ENCODE peak calls at places on chromosomes 1 and 21, in four cellular contexts. One of them, this sample, is unnamed.

GRCh38 chr1:28412731-28413130 is 43.2 kb downstream of the PHACTR4 start:
- DNase-seq in uterus: no peak
- DNase-seq in AG04450: no peak
- DNase-seq in left ventricle myocardium inferior: no peak
- DNase-seq in this sample: no peak

GRCh38 chr1:56894014-56894413 is 39.4 kb downstream of the C8A start:
- DNase-seq in uterus: no peak
- DNase-seq in left ventricle myocardium inferior: no peak
- DNase-seq in AG04450: no peak
- DNase-seq in this sample: no peak

GRCh38 chr1:80258659-80259058 is 1252.1 kb upstream of the ADGRL4 start:
- DNase-seq in left ventricle myocardium inferior: no peak
- DNase-seq in uterus: no peak
- DNase-seq in AG04450: no peak
- DNase-seq in this sample: no peak

GRCh38 chr21:45834026-45834715 is 147.4 kb upstream of the COL6A1 start:
- DNase-seq in left ventricle myocardium inferior: no peak
- DNase-seq in AG04450: no peak
- DNase-seq in uterus: no peak
- DNase-seq in this sample: no peak

GRCh38 chr21:41957991-41958766 is 4.4 kb upstream of the C2CD2 start:
- DNase-seq in left ventricle myocardium inferior: peak; percentile 75
- DNase-seq in AG04450: peak; percentile 91
- DNase-seq in uterus: peak; percentile 82
- DNase-seq in this sample: peak; percentile 90

GRCh38 chr1:185317886-185318310 is 855 bp upstream of the IVNS1ABP start:
- DNase-seq in uterus: peak; percentile 20
- DNase-seq in left ventricle myocardium inferior: no peak
- DNase-seq in AG04450: no peak
- DNase-seq in this sample: peak; percentile 72

GRCh38 chr1:240712014-240712731 is 100.2 kb upstream of the GREM2 start:
- DNase-seq in left ventricle myocardium inferior: no peak
- DNase-seq in uterus: no peak
- DNase-seq in AG04450: peak; percentile 43
- DNase-seq in this sample: no peak

GRCh38 chr1:151680812-151681211 is 35.8 kb downstream of the CELF3 start:
- DNase-seq in left ventricle myocardium inferior: no peak
- DNase-seq in AG04450: peak; percentile 66
- DNase-seq in uterus: no peak
- DNase-seq in this sample: no peak

GRCh38 chr1:115748396-115749130 is 20.0 kb downstream of the CASQ2 start:
- DNase-seq in AG04450: no peak
- DNase-seq in uterus: no peak
- DNase-seq in left ventricle myocardium inferior: no peak
- DNase-seq in this sample: no peak

GRCh38 chr1:208088319-208088718 is 155.9 kb downstream of the PLXNA2 start:
- DNase-seq in left ventricle myocardium inferior: no peak
- DNase-seq in uterus: no peak
- DNase-seq in AG04450: no peak
- DNase-seq in this sample: no peak

GRCh38 chr1:208089151-208089550 is 155.0 kb downstream of the PLXNA2 start:
- DNase-seq in uterus: no peak
- DNase-seq in left ventricle myocardium inferior: no peak
- DNase-seq in AG04450: no peak
- DNase-seq in this sample: no peak

GRCh38 chr1:208090776-208091291 is 153.3 kb downstream of the PLXNA2 start:
- DNase-seq in left ventricle myocardium inferior: no peak
- DNase-seq in uterus: no peak
- DNase-seq in AG04450: no peak
- DNase-seq in this sample: no peak

GRCh38 chr1:208093046-208093445 is 151.1 kb downstream of the PLXNA2 start:
- DNase-seq in left ventricle myocardium inferior: no peak
- DNase-seq in uterus: no peak
- DNase-seq in AG04450: no peak
- DNase-seq in this sample: no peak

DNA sequence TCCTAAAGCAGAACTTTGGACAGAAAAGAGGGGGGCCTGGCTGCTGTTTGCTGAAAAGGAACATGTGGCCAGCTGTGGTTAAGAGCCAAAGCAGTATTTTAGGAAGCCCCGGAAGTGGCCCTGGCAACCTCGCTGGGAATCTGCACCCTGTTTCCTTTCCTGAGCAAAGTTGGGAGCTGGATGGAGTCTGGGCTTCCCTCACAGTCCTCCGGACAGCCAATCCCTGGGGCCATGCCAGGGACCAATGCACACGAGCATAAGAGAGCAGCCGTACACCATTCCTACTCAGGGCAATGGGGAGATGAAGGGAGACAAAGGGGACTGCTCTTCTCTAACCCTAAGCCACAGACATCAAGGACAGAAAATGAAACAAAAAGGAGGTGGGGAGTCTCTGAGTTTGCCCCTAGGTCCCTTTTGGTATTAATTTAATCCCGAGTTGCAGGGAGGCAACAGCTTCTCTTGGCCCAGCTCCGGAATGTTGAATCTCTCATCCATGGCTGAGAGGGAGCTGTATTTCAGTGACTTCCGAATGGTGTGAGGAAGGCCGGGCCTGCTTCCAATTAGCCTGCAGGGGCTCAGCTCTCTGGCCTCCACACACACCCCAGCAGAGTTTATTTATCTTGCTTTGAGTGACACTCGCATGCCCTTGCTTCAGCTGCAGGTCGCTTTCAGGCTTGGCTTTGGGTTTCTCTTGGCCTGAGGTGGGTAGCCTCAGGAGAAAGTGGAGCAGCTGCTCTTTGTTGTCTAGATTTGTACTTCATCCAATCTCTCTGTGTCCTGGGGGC is 154.0 kb downstream of the PLXNA2 start:
- DNase-seq in left ventricle myocardium inferior: peak; percentile 53
- DNase-seq in AG04450: no peak
- DNase-seq in uterus: peak; percentile 53
- DNase-seq in this sample: no peak
- H3K27ac ChIP-seq in left ventricle myocardium inferior: peak overlapping the region; percentile 68
- H3K27ac ChIP-seq in AG04450: no peak overlapping the region
- H3K27ac ChIP-seq in uterus: peak overlapping the region; percentile 25
- H3K27ac ChIP-seq in this sample: peak overlapping the region; percentile 40

GRCh38 chr1:167645625-167646410 is 15.8 kb downstream of the RCSD1 start:
- DNase-seq in AG04450: no peak
- DNase-seq in left ventricle myocardium inferior: no peak
- DNase-seq in uterus: no peak
- DNase-seq in this sample: no peak

GRCh38 chr1:167648978-167649752 is 19.1 kb downstream of the RCSD1 start:
- DNase-seq in AG04450: no peak
- DNase-seq in uterus: no peak
- DNase-seq in left ventricle myocardium inferior: no peak
- DNase-seq in this sample: no peak

GRCh38 chr1:167651161-167651693 is 21.2 kb downstream of the RCSD1 start:
- DNase-seq in uterus: no peak
- DNase-seq in AG04450: no peak
- DNase-seq in left ventricle myocardium inferior: no peak
- DNase-seq in this sample: no peak

GRCh38 chr1:167650266-167651160 is 20.5 kb downstream of the RCSD1 start:
- DNase-seq in left ventricle myocardium inferior: no peak
- DNase-seq in AG04450: no peak
- DNase-seq in uterus: no peak
- DNase-seq in this sample: no peak

GRCh38 chr1:167648252-167648849 is 18.3 kb downstream of the RCSD1 start:
- DNase-seq in uterus: no peak
- DNase-seq in left ventricle myocardium inferior: no peak
- DNase-seq in AG04450: no peak
- DNase-seq in this sample: no peak
- H3K27ac ChIP-seq in uterus: no peak overlapping the region
- H3K27ac ChIP-seq in left ventricle myocardium inferior: peak overlapping the region; percentile 83
- H3K27ac ChIP-seq in AG04450: no peak overlapping the region
- H3K27ac ChIP-seq in this sample: no peak overlapping the region

DNA sequence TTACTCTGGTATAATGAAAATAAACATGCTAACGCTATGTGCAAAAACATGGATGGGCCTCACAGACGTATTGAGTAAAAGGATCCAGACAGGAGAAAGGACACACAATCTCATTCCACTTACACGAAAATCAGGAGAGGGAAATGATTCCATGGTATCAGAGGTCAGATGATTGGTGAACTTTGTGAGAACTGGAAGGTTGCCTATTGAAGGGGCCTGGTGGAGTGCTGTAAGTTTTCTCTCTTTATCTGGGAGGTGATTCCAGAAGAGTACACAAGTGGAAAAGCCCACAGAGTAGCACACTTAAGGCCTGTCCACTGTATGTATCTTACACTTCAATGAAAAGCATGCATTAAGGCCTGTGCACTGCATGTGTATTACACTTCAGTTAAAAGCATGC is 9.6 kb downstream of the GSTM2 start:
- DNase-seq in AG04450: no peak
- DNase-seq in uterus: no peak
- DNase-seq in left ventricle myocardium inferior: no peak
- DNase-seq in this sample: no peak
- H3K27ac ChIP-seq in AG04450: no peak overlapping the region
- H3K27ac ChIP-seq in uterus: no peak overlapping the region
- H3K27ac ChIP-seq in left ventricle myocardium inferior: no peak overlapping the region
- H3K27ac ChIP-seq in this sample: no peak overlapping the region

GRCh38 chr1:197801111-197801482 is 25.8 kb upstream of the DENND1B start:
- DNase-seq in uterus: no peak
- DNase-seq in AG04450: no peak
- DNase-seq in left ventricle myocardium inferior: no peak
- DNase-seq in this sample: no peak
- H3K27ac ChIP-seq in uterus: no peak overlapping the region
- H3K27ac ChIP-seq in AG04450: no peak overlapping the region
- H3K27ac ChIP-seq in left ventricle myocardium inferior: no peak overlapping the region
- H3K27ac ChIP-seq in this sample: no peak overlapping the region

GRCh38 chr1:232477728-232478127 is 152.2 kb downstream of the SIPA1L2 start:
- DNase-seq in uterus: no peak
- DNase-seq in AG04450: peak; percentile 79
- DNase-seq in left ventricle myocardium inferior: no peak
- DNase-seq in this sample: no peak
- H3K27ac ChIP-seq in uterus: no peak overlapping the region
- H3K27ac ChIP-seq in AG04450: peak overlapping the region; percentile 33
- H3K27ac ChIP-seq in left ventricle myocardium inferior: peak overlapping the region; percentile 13
- H3K27ac ChIP-seq in this sample: peak overlapping the region; percentile 8

GRCh38 chr1:156709031-156709430 is 3.6 kb upstream of the CRABP2 start:
- DNase-seq in uterus: no peak
- DNase-seq in left ventricle myocardium inferior: no peak
- DNase-seq in AG04450: no peak
- DNase-seq in this sample: no peak
- H3K27ac ChIP-seq in uterus: peak overlapping the region; percentile 92
- H3K27ac ChIP-seq in left ventricle myocardium inferior: peak overlapping the region; percentile 52
- H3K27ac ChIP-seq in AG04450: peak overlapping the region; percentile 39
- H3K27ac ChIP-seq in this sample: peak overlapping the region; percentile 89

DNA sequence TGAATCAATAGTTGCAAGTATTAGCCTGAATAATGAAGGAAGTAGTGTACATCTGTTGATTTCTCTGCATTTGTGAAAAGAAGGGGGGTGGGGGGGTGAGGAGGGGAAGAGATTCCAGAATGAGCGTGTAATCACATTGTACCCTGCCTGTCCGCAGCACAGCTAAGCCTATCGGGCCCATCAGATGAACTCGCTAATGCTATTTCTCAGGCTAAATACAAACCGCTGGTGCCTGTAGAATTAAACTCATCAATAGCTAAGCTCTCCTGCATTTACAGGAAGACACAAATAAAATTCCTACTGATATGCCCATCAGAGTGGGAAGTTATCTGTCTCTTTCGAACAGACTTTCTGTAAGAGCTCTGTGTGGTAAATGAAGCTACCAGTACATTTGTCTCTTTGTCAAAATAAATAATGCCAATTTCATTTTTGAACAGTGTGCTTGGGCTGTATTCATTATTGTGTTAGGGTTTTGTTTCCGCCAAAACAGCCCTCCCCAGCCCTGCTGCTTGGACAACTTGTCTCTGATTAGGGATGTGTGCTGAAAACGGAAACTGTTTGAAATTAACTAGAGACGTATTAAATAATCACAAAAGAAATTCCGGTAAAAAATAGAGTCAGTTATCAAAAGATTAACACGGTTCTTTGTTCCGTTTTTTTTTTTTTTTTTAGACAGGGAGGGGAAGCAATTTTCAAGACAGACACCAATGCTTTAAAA is 305.4 kb downstream of the TTLL7 start:
- DNase-seq in uterus: no peak
- DNase-seq in AG04450: no peak
- DNase-seq in left ventricle myocardium inferior: no peak
- DNase-seq in this sample: no peak
- H3K27ac ChIP-seq in uterus: peak overlapping the region; percentile 52
- H3K27ac ChIP-seq in AG04450: no peak overlapping the region
- H3K27ac ChIP-seq in left ventricle myocardium inferior: peak overlapping the region; percentile 50
- H3K27ac ChIP-seq in this sample: peak overlapping the region; percentile 74

DNA sequence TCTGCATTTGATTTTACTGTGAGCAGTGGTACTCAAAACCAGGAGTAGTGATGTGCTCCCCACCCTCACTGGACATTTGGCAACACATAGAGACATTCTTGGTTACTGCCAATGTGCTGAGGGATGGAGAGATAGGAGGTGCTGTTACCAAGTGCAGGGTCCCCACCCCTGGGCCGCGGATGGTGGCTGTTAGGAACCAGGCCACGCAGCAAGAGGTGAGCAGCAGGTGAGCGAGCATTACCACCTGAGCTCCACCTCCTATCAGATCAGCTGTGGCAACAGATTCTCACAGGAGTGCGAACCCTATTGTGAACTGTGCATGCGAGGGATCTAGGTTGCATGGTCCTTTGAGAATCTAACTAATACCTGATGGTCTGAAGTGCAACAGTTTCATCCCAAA is 95.7 kb downstream of the AKT3 start:
- DNase-seq in uterus: no peak
- DNase-seq in AG04450: no peak
- DNase-seq in left ventricle myocardium inferior: no peak
- DNase-seq in this sample: no peak
- H3K27ac ChIP-seq in uterus: no peak overlapping the region
- H3K27ac ChIP-seq in AG04450: no peak overlapping the region
- H3K27ac ChIP-seq in left ventricle myocardium inferior: no peak overlapping the region
- H3K27ac ChIP-seq in this sample: no peak overlapping the region

GRCh38 chr1:64856564-64856963 is 109.8 kb downstream of the JAK1 start:
- DNase-seq in uterus: peak; percentile 82
- DNase-seq in left ventricle myocardium inferior: peak; percentile 33
- DNase-seq in AG04450: no peak
- DNase-seq in this sample: no peak
- H3K27ac ChIP-seq in uterus: peak overlapping the region; percentile 7
- H3K27ac ChIP-seq in left ventricle myocardium inferior: no peak overlapping the region
- H3K27ac ChIP-seq in AG04450: no peak overlapping the region
- H3K27ac ChIP-seq in this sample: no peak overlapping the region